ENCODE peak calls at places on chromosome 1, in four cellular contexts. N, C, L and R are unnamed samples.

GRCh38 chr1:192489748-192490147 is 85.8 kb upstream of the RGS1 start:
- DNase-seq in N (no peak), C (no peak), L (no peak), R (peak)

GRCh38 chr1:181783208-181783607 is 278.3 kb downstream of the ZNF648 start:
- DNase-seq in N (no peak), C (no peak), L (no peak), R (no peak)

GRCh38 chr1:208834346-208835081 is 590.3 kb upstream of the PLXNA2 start:
- DNase-seq in N (no peak), C (no peak), L (no peak), R (no peak)

GRCh38 chr1:184289825-184290550 is 96.8 kb upstream of the C1orf21 start:
- DNase-seq in N (peak), C (no peak), L (no peak), R (no peak)

GRCh38 chr1:71964188-71964587 is 318.2 kb downstream of the NEGR1 start:
- DNase-seq in N (no peak), C (no peak), L (no peak), R (no peak)

GRCh38 chr1:51433269-51433971 is 85.6 kb downstream of the EPS15 start:
- DNase-seq in N (no peak), C (no peak), L (no peak), R (peak)

GRCh38 chr1:1173793-1174415 is at the start of gene TTLL10:
- DNase-seq in N (peak), C (peak), L (peak), R (peak)

GRCh38 chr1:205102404-205102803 is 18.1 kb upstream of the TMEM81 start:
- DNase-seq in N (no peak), C (no peak), L (no peak), R (no peak)

GRCh38 chr1:41360074-41361027 is 883 bp upstream of the FOXO6 start:
- DNase-seq in N (no peak), C (no peak), L (no peak), R (peak)